ENCODE peak calls at places on chromosome 2, in seven cellular contexts. One of them, this sample, is unnamed.

GRCh38 chr2:128236491-128237035 is 82.1 kb downstream of the HS6ST1 start:
- DNase-seq in left ventricle myocardium inferior: no peak
- DNase-seq in activated T-cell treated with anti-CD3 and anti-CD28 coated beads for 48 hours: no peak
- DNase-seq in GM13977: no peak
- DNase-seq in tibial artery: no peak
- DNase-seq in brain microvascular endothelial cell: peak; percentile 85
- DNase-seq in stimulated activated CD4-positive, alpha-beta T cell treated with anti-CD3 and anti-CD28 coated beads, Interleukin-2, amount 100 ng/mL, for 24 hours: no peak
- DNase-seq in this sample: no peak

GRCh38 chr2:120820885-120821279 is 85.2 kb downstream of the GLI2 start:
- DNase-seq in GM13977: no peak
- DNase-seq in tibial artery: peak; percentile 63
- DNase-seq in brain microvascular endothelial cell: peak; percentile 37
- DNase-seq in stimulated activated CD4-positive, alpha-beta T cell treated with anti-CD3 and anti-CD28 coated beads, Interleukin-2, amount 100 ng/mL, for 24 hours: no peak
- DNase-seq in left ventricle myocardium inferior: no peak
- DNase-seq in activated T-cell treated with anti-CD3 and anti-CD28 coated beads for 48 hours: no peak
- DNase-seq in this sample: no peak

GRCh38 chr2:100776445-100776844 is 43.5 kb upstream of the NPAS2 start:
- DNase-seq in brain microvascular endothelial cell: no peak
- DNase-seq in stimulated activated CD4-positive, alpha-beta T cell treated with anti-CD3 and anti-CD28 coated beads, Interleukin-2, amount 100 ng/mL, for 24 hours: no peak
- DNase-seq in tibial artery: no peak
- DNase-seq in left ventricle myocardium inferior: no peak
- DNase-seq in activated T-cell treated with anti-CD3 and anti-CD28 coated beads for 48 hours: no peak
- DNase-seq in GM13977: no peak
- DNase-seq in this sample: no peak

GRCh38 chr2:166573393-166573792 is 79.3 kb upstream of the SCN7A start:
- DNase-seq in activated T-cell treated with anti-CD3 and anti-CD28 coated beads for 48 hours: no peak
- DNase-seq in brain microvascular endothelial cell: peak; percentile 45
- DNase-seq in left ventricle myocardium inferior: no peak
- DNase-seq in tibial artery: no peak
- DNase-seq in GM13977: no peak
- DNase-seq in stimulated activated CD4-positive, alpha-beta T cell treated with anti-CD3 and anti-CD28 coated beads, Interleukin-2, amount 100 ng/mL, for 24 hours: no peak
- DNase-seq in this sample: no peak

GRCh38 chr2:82837588-82838304 is 1621.3 kb downstream of the SUCLG1 start:
- DNase-seq in stimulated activated CD4-positive, alpha-beta T cell treated with anti-CD3 and anti-CD28 coated beads, Interleukin-2, amount 100 ng/mL, for 24 hours: no peak
- DNase-seq in tibial artery: no peak
- DNase-seq in activated T-cell treated with anti-CD3 and anti-CD28 coated beads for 48 hours: no peak
- DNase-seq in left ventricle myocardium inferior: no peak
- DNase-seq in brain microvascular endothelial cell: peak; percentile 93
- DNase-seq in GM13977: no peak
- DNase-seq in this sample: no peak

GRCh38 chr2:241808051-241808450 is 942 bp upstream of the NEU4 start:
- DNase-seq in activated T-cell treated with anti-CD3 and anti-CD28 coated beads for 48 hours: no peak
- DNase-seq in tibial artery: no peak
- DNase-seq in stimulated activated CD4-positive, alpha-beta T cell treated with anti-CD3 and anti-CD28 coated beads, Interleukin-2, amount 100 ng/mL, for 24 hours: no peak
- DNase-seq in GM13977: no peak
- DNase-seq in brain microvascular endothelial cell: no peak
- DNase-seq in left ventricle myocardium inferior: peak; percentile 13
- DNase-seq in this sample: no peak

GRCh38 chr2:226796840-226797288 is 2.8 kb downstream of the IRS1 start:
- DNase-seq in stimulated activated CD4-positive, alpha-beta T cell treated with anti-CD3 and anti-CD28 coated beads, Interleukin-2, amount 100 ng/mL, for 24 hours: no peak
- DNase-seq in left ventricle myocardium inferior: peak; percentile 49
- DNase-seq in tibial artery: peak; percentile 65
- DNase-seq in GM13977: peak; percentile 56
- DNase-seq in brain microvascular endothelial cell: no peak
- DNase-seq in activated T-cell treated with anti-CD3 and anti-CD28 coated beads for 48 hours: no peak
- DNase-seq in this sample: peak; percentile 21

GRCh38 chr2:238584617-238585016 is 157.9 kb downstream of the ASB1 start:
- DNase-seq in GM13977: no peak
- DNase-seq in left ventricle myocardium inferior: no peak
- DNase-seq in activated T-cell treated with anti-CD3 and anti-CD28 coated beads for 48 hours: no peak
- DNase-seq in brain microvascular endothelial cell: no peak
- DNase-seq in stimulated activated CD4-positive, alpha-beta T cell treated with anti-CD3 and anti-CD28 coated beads, Interleukin-2, amount 100 ng/mL, for 24 hours: no peak
- DNase-seq in tibial artery: no peak
- DNase-seq in this sample: no peak

GRCh38 chr2:221389421-221389820 is 182.7 kb downstream of the EPHA4 start:
- DNase-seq in tibial artery: no peak
- DNase-seq in activated T-cell treated with anti-CD3 and anti-CD28 coated beads for 48 hours: no peak
- DNase-seq in GM13977: no peak
- DNase-seq in left ventricle myocardium inferior: no peak
- DNase-seq in stimulated activated CD4-positive, alpha-beta T cell treated with anti-CD3 and anti-CD28 coated beads, Interleukin-2, amount 100 ng/mL, for 24 hours: no peak
- DNase-seq in brain microvascular endothelial cell: no peak
- DNase-seq in this sample: no peak

GRCh38 chr2:74206180-74206688 is 7.8 kb downstream of the MTHFD2 start:
- DNase-seq in tibial artery: no peak
- DNase-seq in GM13977: peak; percentile 59
- DNase-seq in activated T-cell treated with anti-CD3 and anti-CD28 coated beads for 48 hours: peak; percentile 46
- DNase-seq in stimulated activated CD4-positive, alpha-beta T cell treated with anti-CD3 and anti-CD28 coated beads, Interleukin-2, amount 100 ng/mL, for 24 hours: peak; percentile 31
- DNase-seq in brain microvascular endothelial cell: peak; percentile 34
- DNase-seq in left ventricle myocardium inferior: no peak
- DNase-seq in this sample: peak; percentile 67

GRCh38 chr2:239717706-239718105 is 307.4 kb downstream of the NDUFA10 start:
- DNase-seq in tibial artery: peak; percentile 51
- DNase-seq in left ventricle myocardium inferior: no peak
- DNase-seq in brain microvascular endothelial cell: no peak
- DNase-seq in stimulated activated CD4-positive, alpha-beta T cell treated with anti-CD3 and anti-CD28 coated beads, Interleukin-2, amount 100 ng/mL, for 24 hours: peak; percentile 6
- DNase-seq in activated T-cell treated with anti-CD3 and anti-CD28 coated beads for 48 hours: no peak
- DNase-seq in GM13977: no peak
- DNase-seq in this sample: no peak

GRCh38 chr2:45170191-45170975 is 161.1 kb upstream of the SIX2 start:
- DNase-seq in tibial artery: no peak
- DNase-seq in activated T-cell treated with anti-CD3 and anti-CD28 coated beads for 48 hours: no peak
- DNase-seq in stimulated activated CD4-positive, alpha-beta T cell treated with anti-CD3 and anti-CD28 coated beads, Interleukin-2, amount 100 ng/mL, for 24 hours: no peak
- DNase-seq in left ventricle myocardium inferior: no peak
- DNase-seq in brain microvascular endothelial cell: peak; percentile 28
- DNase-seq in GM13977: peak; percentile 21
- DNase-seq in this sample: no peak

GRCh38 chr2:152468832-152469692 is 134.1 kb downstream of the FMNL2 start:
- DNase-seq in GM13977: no peak
- DNase-seq in brain microvascular endothelial cell: peak; percentile 49
- DNase-seq in activated T-cell treated with anti-CD3 and anti-CD28 coated beads for 48 hours: no peak
- DNase-seq in tibial artery: no peak
- DNase-seq in left ventricle myocardium inferior: no peak
- DNase-seq in stimulated activated CD4-positive, alpha-beta T cell treated with anti-CD3 and anti-CD28 coated beads, Interleukin-2, amount 100 ng/mL, for 24 hours: no peak
- DNase-seq in this sample: no peak

GRCh38 chr2:225793736-225794550 is 394.4 kb downstream of the NYAP2 start:
- DNase-seq in left ventricle myocardium inferior: no peak
- DNase-seq in stimulated activated CD4-positive, alpha-beta T cell treated with anti-CD3 and anti-CD28 coated beads, Interleukin-2, amount 100 ng/mL, for 24 hours: no peak
- DNase-seq in GM13977: no peak
- DNase-seq in activated T-cell treated with anti-CD3 and anti-CD28 coated beads for 48 hours: no peak
- DNase-seq in brain microvascular endothelial cell: no peak
- DNase-seq in tibial artery: no peak
- DNase-seq in this sample: no peak

GRCh38 chr2:146374505-146374904 is 1470.3 kb upstream of the ACVR2A start:
- DNase-seq in GM13977: no peak
- DNase-seq in tibial artery: no peak
- DNase-seq in stimulated activated CD4-positive, alpha-beta T cell treated with anti-CD3 and anti-CD28 coated beads, Interleukin-2, amount 100 ng/mL, for 24 hours: no peak
- DNase-seq in activated T-cell treated with anti-CD3 and anti-CD28 coated beads for 48 hours: no peak
- DNase-seq in brain microvascular endothelial cell: no peak
- DNase-seq in left ventricle myocardium inferior: no peak
- DNase-seq in this sample: no peak

GRCh38 chr2:142176941-142177340 is 46.1 kb upstream of the LRP1B start:
- DNase-seq in GM13977: no peak
- DNase-seq in brain microvascular endothelial cell: no peak
- DNase-seq in left ventricle myocardium inferior: no peak
- DNase-seq in tibial artery: no peak
- DNase-seq in stimulated activated CD4-positive, alpha-beta T cell treated with anti-CD3 and anti-CD28 coated beads, Interleukin-2, amount 100 ng/mL, for 24 hours: no peak
- DNase-seq in activated T-cell treated with anti-CD3 and anti-CD28 coated beads for 48 hours: no peak
- DNase-seq in this sample: no peak

GRCh38 chr2:66445781-66446177 is 10.9 kb downstream of the MEIS1 start:
- DNase-seq in GM13977: no peak
- DNase-seq in stimulated activated CD4-positive, alpha-beta T cell treated with anti-CD3 and anti-CD28 coated beads, Interleukin-2, amount 100 ng/mL, for 24 hours: no peak
- DNase-seq in activated T-cell treated with anti-CD3 and anti-CD28 coated beads for 48 hours: no peak
- DNase-seq in tibial artery: no peak
- DNase-seq in left ventricle myocardium inferior: no peak
- DNase-seq in brain microvascular endothelial cell: no peak
- DNase-seq in this sample: no peak

GRCh38 chr2:22521620-22522019 is 863.4 kb upstream of the KLHL29 start:
- DNase-seq in activated T-cell treated with anti-CD3 and anti-CD28 coated beads for 48 hours: no peak
- DNase-seq in tibial artery: no peak
- DNase-seq in GM13977: no peak
- DNase-seq in stimulated activated CD4-positive, alpha-beta T cell treated with anti-CD3 and anti-CD28 coated beads, Interleukin-2, amount 100 ng/mL, for 24 hours: no peak
- DNase-seq in left ventricle myocardium inferior: no peak
- DNase-seq in brain microvascular endothelial cell: no peak
- DNase-seq in this sample: no peak

GRCh38 chr2:164523026-164523425 is 98.3 kb downstream of the GRB14 start:
- DNase-seq in GM13977: no peak
- DNase-seq in brain microvascular endothelial cell: no peak
- DNase-seq in tibial artery: no peak
- DNase-seq in activated T-cell treated with anti-CD3 and anti-CD28 coated beads for 48 hours: no peak
- DNase-seq in left ventricle myocardium inferior: no peak
- DNase-seq in stimulated activated CD4-positive, alpha-beta T cell treated with anti-CD3 and anti-CD28 coated beads, Interleukin-2, amount 100 ng/mL, for 24 hours: no peak
- DNase-seq in this sample: no peak

GRCh38 chr2:39994151-39994550 is 215.1 kb upstream of the THUMPD2 start:
- DNase-seq in stimulated activated CD4-positive, alpha-beta T cell treated with anti-CD3 and anti-CD28 coated beads, Interleukin-2, amount 100 ng/mL, for 24 hours: no peak
- DNase-seq in brain microvascular endothelial cell: peak; percentile 76
- DNase-seq in activated T-cell treated with anti-CD3 and anti-CD28 coated beads for 48 hours: no peak
- DNase-seq in tibial artery: no peak
- DNase-seq in left ventricle myocardium inferior: no peak
- DNase-seq in GM13977: no peak
- DNase-seq in this sample: no peak

GRCh38 chr2:238163494-238164198 is 4.9 kb downstream of the ERFE start:
- DNase-seq in left ventricle myocardium inferior: peak; percentile 13
- DNase-seq in GM13977: no peak
- DNase-seq in brain microvascular endothelial cell: no peak
- DNase-seq in tibial artery: no peak
- DNase-seq in stimulated activated CD4-positive, alpha-beta T cell treated with anti-CD3 and anti-CD28 coated beads, Interleukin-2, amount 100 ng/mL, for 24 hours: no peak
- DNase-seq in activated T-cell treated with anti-CD3 and anti-CD28 coated beads for 48 hours: no peak
- DNase-seq in this sample: no peak